ENCODE peak calls at places on chromosomes 6 and 20, in five cellular contexts. B, Q, J, W and T are unnamed samples.

GRCh38 chr20:38278150-38278549 is 17.6 kb upstream of the KIAA1755 start:
- DNase-seq in J (no peak), Q (no peak), B (no peak), W (no peak), T (no peak)

GRCh38 chr6:35056952-35057351 is 84.2 kb downstream of the TCP11 start:
- DNase-seq in B (no peak), W (no peak), J (no peak), Q (no peak), T (no peak)

GRCh38 chr6:100899202-100899601 is 18.1 kb upstream of the ASCC3 start:
- DNase-seq in J (no peak), W (no peak), Q (no peak), B (no peak), T (no peak)

GRCh38 chr6:15870354-15871043 is 207.7 kb upstream of the DTNBP1 start:
- DNase-seq in J (no peak), B (no peak), W (no peak), Q (no peak), T (peak)

GRCh38 chr20:63124782-63125580 is 91.0 kb downstream of the YTHDF1 start:
- DNase-seq in J (no peak), W (no peak), Q (no peak), B (no peak), T (no peak)

GRCh38 chr6:23637296-23637695 is 488.7 kb upstream of the NRSN1 start:
- DNase-seq in Q (no peak), J (no peak), W (no peak), B (no peak), T (no peak)

GRCh38 chr6:84768442-84769174 is 4.2 kb upstream of the TBX18 start:
- DNase-seq in Q (no peak), J (no peak), B (no peak), W (no peak), T (no peak)

GRCh38 chr6:21053612-21054011 is 519.4 kb downstream of the CDKAL1 start:
- DNase-seq in J (no peak), B (no peak), Q (no peak), W (no peak), T (no peak)

GRCh38 chr6:116705917-116706316 is 24.9 kb downstream of the KPNA5 start:
- DNase-seq in B (no peak), W (no peak), J (no peak), Q (no peak), T (no peak)

GRCh38 chr20:31566658-31567379 is 38.3 kb upstream of the ID1 start:
- DNase-seq in J (peak), W (no peak), B (no peak), Q (no peak), T (no peak)

GRCh38 chr6:81086931-81087330 is 665.5 kb downstream of the TENT5A start:
- DNase-seq in Q (no peak), W (no peak), B (no peak), J (no peak), T (no peak)

GRCh38 chr6:23533954-23534725 is 591.9 kb upstream of the NRSN1 start:
- DNase-seq in B (no peak), W (no peak), J (no peak), Q (no peak), T (no peak)

GRCh38 chr6:31794294-31794865 is 1.2 kb downstream of the VARS1 start:
- DNase-seq in W (no peak), Q (no peak), B (peak), J (no peak), T (peak)

GRCh38 chr20:4661191-4661590 is 60.5 kb upstream of the PRND start:
- DNase-seq in B (no peak), J (no peak), W (no peak), Q (peak), T (no peak)

GRCh38 chr6:86856937-86857563 is 80.3 kb upstream of the HTR1E start:
- DNase-seq in Q (no peak), W (peak), J (peak), B (peak), T (peak)

GRCh38 chr6:11436508-11437096 is 100.9 kb upstream of the TMEM170B start:
- DNase-seq in B (no peak), J (no peak), W (no peak), Q (no peak), T (no peak)